ENCODE peak calls at places on chromosomes 5 and 9, in seven cellular contexts. One of them, this sample, is unnamed.

GRCh38 chr5:150119421-150120061 is 33.2 kb upstream of the CSF1R start:
- DNase-seq in kidney: peak; percentile 43
- DNase-seq in esophagus squamous epithelium: no peak
- DNase-seq in OCI-LY7: no peak
- DNase-seq in RWPE2: peak; percentile 51
- DNase-seq in dorsolateral prefrontal cortex: no peak
- DNase-seq in GM23248: no peak
- DNase-seq in this sample: no peak

GRCh38 chr5:39001683-39002082 is 72.5 kb downstream of the RICTOR start:
- DNase-seq in RWPE2: no peak
- DNase-seq in esophagus squamous epithelium: no peak
- DNase-seq in GM23248: no peak
- DNase-seq in OCI-LY7: no peak
- DNase-seq in kidney: no peak
- DNase-seq in dorsolateral prefrontal cortex: no peak
- DNase-seq in this sample: no peak

GRCh38 chr5:3598725-3599282 is 3.2 kb downstream of the IRX1 start:
- DNase-seq in kidney: no peak
- DNase-seq in dorsolateral prefrontal cortex: no peak
- DNase-seq in RWPE2: no peak
- DNase-seq in OCI-LY7: no peak
- DNase-seq in esophagus squamous epithelium: no peak
- DNase-seq in GM23248: peak; percentile 67
- DNase-seq in this sample: no peak

GRCh38 chr5:28548856-28549255 is 1510.5 kb upstream of the CDH9 start:
- DNase-seq in dorsolateral prefrontal cortex: no peak
- DNase-seq in RWPE2: no peak
- DNase-seq in OCI-LY7: no peak
- DNase-seq in esophagus squamous epithelium: no peak
- DNase-seq in GM23248: no peak
- DNase-seq in kidney: no peak
- DNase-seq in this sample: no peak

GRCh38 chr5:157451806-157452205 is 8.2 kb upstream of the NIPAL4 start:
- DNase-seq in GM23248: no peak
- DNase-seq in dorsolateral prefrontal cortex: no peak
- DNase-seq in esophagus squamous epithelium: no peak
- DNase-seq in kidney: no peak
- DNase-seq in OCI-LY7: no peak
- DNase-seq in RWPE2: no peak
- DNase-seq in this sample: no peak

GRCh38 chr9:110669439-110669838 is 848 bp downstream of the MUSK start:
- DNase-seq in kidney: no peak
- DNase-seq in OCI-LY7: no peak
- DNase-seq in RWPE2: no peak
- DNase-seq in dorsolateral prefrontal cortex: no peak
- DNase-seq in esophagus squamous epithelium: no peak
- DNase-seq in GM23248: no peak
- DNase-seq in this sample: no peak

GRCh38 chr5:8508196-8508595 is 639.2 kb downstream of the MTRR start:
- DNase-seq in esophagus squamous epithelium: no peak
- DNase-seq in dorsolateral prefrontal cortex: no peak
- DNase-seq in OCI-LY7: no peak
- DNase-seq in RWPE2: no peak
- DNase-seq in kidney: no peak
- DNase-seq in GM23248: peak; percentile 31
- DNase-seq in this sample: no peak

GRCh38 chr9:114330636-114331035 is 967 bp downstream of the ORM2 start:
- DNase-seq in dorsolateral prefrontal cortex: no peak
- DNase-seq in GM23248: no peak
- DNase-seq in OCI-LY7: no peak
- DNase-seq in kidney: peak; percentile 12
- DNase-seq in RWPE2: no peak
- DNase-seq in esophagus squamous epithelium: no peak
- DNase-seq in this sample: no peak

GRCh38 chr5:56683281-56683680 is 132.1 kb upstream of the MAP3K1 start:
- DNase-seq in esophagus squamous epithelium: no peak
- DNase-seq in dorsolateral prefrontal cortex: no peak
- DNase-seq in GM23248: no peak
- DNase-seq in OCI-LY7: no peak
- DNase-seq in kidney: no peak
- DNase-seq in RWPE2: no peak
- DNase-seq in this sample: no peak
- H3K27ac ChIP-seq in esophagus squamous epithelium: peak overlapping the region; percentile 41
- H3K27ac ChIP-seq in dorsolateral prefrontal cortex: no peak overlapping the region
- H3K27ac ChIP-seq in GM23248: no peak overlapping the region
- H3K27ac ChIP-seq in OCI-LY7: no peak overlapping the region
- H3K27ac ChIP-seq in kidney: no peak overlapping the region
- H3K27ac ChIP-seq in RWPE2: no peak overlapping the region
- H3K27ac ChIP-seq in this sample: no peak overlapping the region

GRCh38 chr9:36503172-36504153 is 69.2 kb upstream of the MELK start:
- DNase-seq in GM23248: no peak
- DNase-seq in kidney: no peak
- DNase-seq in esophagus squamous epithelium: no peak
- DNase-seq in RWPE2: no peak
- DNase-seq in dorsolateral prefrontal cortex: no peak
- DNase-seq in OCI-LY7: no peak
- DNase-seq in this sample: no peak
- H3K27ac ChIP-seq in GM23248: no peak overlapping the region
- H3K27ac ChIP-seq in kidney: no peak overlapping the region
- H3K27ac ChIP-seq in esophagus squamous epithelium: no peak overlapping the region
- H3K27ac ChIP-seq in RWPE2: no peak overlapping the region
- H3K27ac ChIP-seq in dorsolateral prefrontal cortex: no peak overlapping the region
- H3K27ac ChIP-seq in OCI-LY7: no peak overlapping the region
- H3K27ac ChIP-seq in this sample: no peak overlapping the region

GRCh38 chr5:172410160-172410559 is 44.2 kb downstream of the SH3PXD2B start:
- DNase-seq in RWPE2: no peak
- DNase-seq in GM23248: peak; percentile 73
- DNase-seq in dorsolateral prefrontal cortex: no peak
- DNase-seq in OCI-LY7: no peak
- DNase-seq in kidney: no peak
- DNase-seq in esophagus squamous epithelium: no peak
- DNase-seq in this sample: no peak
- H3K27ac ChIP-seq in RWPE2: no peak overlapping the region
- H3K27ac ChIP-seq in GM23248: peak overlapping the region; percentile 94
- H3K27ac ChIP-seq in dorsolateral prefrontal cortex: no peak overlapping the region
- H3K27ac ChIP-seq in OCI-LY7: no peak overlapping the region
- H3K27ac ChIP-seq in kidney: no peak overlapping the region
- H3K27ac ChIP-seq in esophagus squamous epithelium: peak overlapping the region; percentile 80
- H3K27ac ChIP-seq in this sample: no peak overlapping the region

GRCh38 chr5:6822556-6823343 is 109.5 kb downstream of the TENT4A start:
- DNase-seq in esophagus squamous epithelium: no peak
- DNase-seq in OCI-LY7: no peak
- DNase-seq in dorsolateral prefrontal cortex: no peak
- DNase-seq in GM23248: no peak
- DNase-seq in RWPE2: no peak
- DNase-seq in kidney: no peak
- DNase-seq in this sample: no peak
- H3K27ac ChIP-seq in esophagus squamous epithelium: no peak overlapping the region
- H3K27ac ChIP-seq in OCI-LY7: no peak overlapping the region
- H3K27ac ChIP-seq in dorsolateral prefrontal cortex: peak overlapping the region; percentile 55
- H3K27ac ChIP-seq in GM23248: no peak overlapping the region
- H3K27ac ChIP-seq in RWPE2: no peak overlapping the region
- H3K27ac ChIP-seq in kidney: no peak overlapping the region
- H3K27ac ChIP-seq in this sample: no peak overlapping the region

DNA sequence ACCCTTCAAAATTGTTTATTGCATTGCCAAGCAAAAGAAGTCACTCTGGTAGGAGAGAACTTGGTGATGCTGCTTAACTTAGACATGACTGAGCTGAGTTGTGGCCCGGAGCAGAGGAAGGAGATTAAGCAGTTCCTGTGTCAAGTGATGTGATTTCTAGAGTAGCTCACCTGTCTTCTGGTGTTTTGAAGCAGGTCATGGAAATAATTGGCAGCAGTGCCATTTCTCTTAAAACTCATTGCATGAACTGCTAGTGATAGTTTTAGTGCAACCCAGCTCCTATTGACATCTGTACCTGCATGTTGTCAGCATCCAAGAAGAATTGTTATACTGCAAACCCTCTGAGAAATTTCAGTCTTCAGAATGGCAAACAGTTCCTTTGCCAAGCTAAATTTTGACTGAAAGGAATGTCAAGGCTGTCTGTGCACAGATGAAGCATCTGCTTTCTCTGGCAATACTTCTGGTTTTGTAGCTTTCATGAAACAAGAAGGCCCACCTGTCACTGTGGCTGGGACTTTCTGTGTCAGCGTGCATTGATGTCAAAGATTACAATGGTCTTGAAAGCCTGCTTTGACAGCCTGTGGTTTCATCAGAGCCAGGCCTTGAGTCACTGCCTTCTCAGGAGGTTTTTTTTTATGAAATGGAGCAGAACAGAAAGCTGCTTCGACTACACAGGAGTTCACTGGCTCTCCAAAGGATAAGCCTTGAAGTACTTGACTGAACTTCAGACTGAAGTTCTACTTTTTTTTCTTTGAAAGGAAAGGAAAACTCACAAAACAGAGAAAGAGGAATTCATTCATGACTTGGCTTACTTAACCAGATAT is 90.6 kb downstream of the RALGPS1 start:
- DNase-seq in GM23248: peak; percentile 57
- DNase-seq in RWPE2: no peak
- DNase-seq in esophagus squamous epithelium: no peak
- DNase-seq in kidney: no peak
- DNase-seq in OCI-LY7: no peak
- DNase-seq in dorsolateral prefrontal cortex: no peak
- DNase-seq in this sample: no peak
- H3K27ac ChIP-seq in GM23248: no peak overlapping the region
- H3K27ac ChIP-seq in RWPE2: no peak overlapping the region
- H3K27ac ChIP-seq in esophagus squamous epithelium: peak overlapping the region; percentile 62
- H3K27ac ChIP-seq in kidney: no peak overlapping the region
- H3K27ac ChIP-seq in OCI-LY7: no peak overlapping the region
- H3K27ac ChIP-seq in dorsolateral prefrontal cortex: no peak overlapping the region
- H3K27ac ChIP-seq in this sample: no peak overlapping the region

DNA sequence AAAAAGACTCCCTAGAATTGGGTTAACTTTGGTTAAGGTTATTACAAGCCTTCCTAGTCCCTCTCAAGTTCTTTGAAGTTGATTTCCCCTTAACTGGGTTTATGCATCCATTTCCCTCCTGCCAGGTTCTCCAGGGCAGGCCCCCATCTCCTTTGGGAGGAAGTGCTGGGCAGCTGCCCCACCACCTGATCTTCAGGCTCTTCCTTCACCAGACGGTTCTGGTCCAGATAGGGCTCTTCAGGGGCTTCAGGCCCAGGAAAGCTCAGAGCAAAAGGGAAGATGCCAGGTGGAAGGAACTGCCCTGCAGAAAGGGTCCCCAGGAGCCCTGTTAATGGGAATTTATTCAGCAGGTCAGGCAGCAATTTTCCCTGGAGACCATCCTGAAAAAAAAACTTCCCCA is 2.1 kb downstream of the SMIM32 start:
- DNase-seq in GM23248: no peak
- DNase-seq in dorsolateral prefrontal cortex: no peak
- DNase-seq in OCI-LY7: no peak
- DNase-seq in kidney: peak; percentile 13
- DNase-seq in esophagus squamous epithelium: no peak
- DNase-seq in RWPE2: no peak
- DNase-seq in this sample: no peak
- H3K27ac ChIP-seq in GM23248: no peak overlapping the region
- H3K27ac ChIP-seq in dorsolateral prefrontal cortex: no peak overlapping the region
- H3K27ac ChIP-seq in OCI-LY7: no peak overlapping the region
- H3K27ac ChIP-seq in kidney: peak overlapping the region; percentile 85
- H3K27ac ChIP-seq in esophagus squamous epithelium: no peak overlapping the region
- H3K27ac ChIP-seq in RWPE2: no peak overlapping the region
- H3K27ac ChIP-seq in this sample: no peak overlapping the region

GRCh38 chr5:423233-423565 is 19.8 kb upstream of the EXOC3 start:
- DNase-seq in RWPE2: no peak
- DNase-seq in kidney: peak; percentile 25
- DNase-seq in dorsolateral prefrontal cortex: peak; percentile 39
- DNase-seq in GM23248: no peak
- DNase-seq in esophagus squamous epithelium: no peak
- DNase-seq in OCI-LY7: no peak
- DNase-seq in this sample: no peak

GRCh38 chr5:420632-421286 is 22.2 kb upstream of the EXOC3 start:
- DNase-seq in kidney: peak; percentile 29
- DNase-seq in RWPE2: peak; percentile 68
- DNase-seq in GM23248: no peak
- DNase-seq in esophagus squamous epithelium: no peak
- DNase-seq in dorsolateral prefrontal cortex: no peak
- DNase-seq in OCI-LY7: no peak
- DNase-seq in this sample: peak; percentile 61

GRCh38 chr5:422323-423232 is 20.4 kb upstream of the EXOC3 start:
- DNase-seq in kidney: peak; percentile 36
- DNase-seq in GM23248: no peak
- DNase-seq in OCI-LY7: no peak
- DNase-seq in esophagus squamous epithelium: no peak
- DNase-seq in dorsolateral prefrontal cortex: peak; percentile 39
- DNase-seq in RWPE2: no peak
- DNase-seq in this sample: no peak

GRCh38 chr5:421287-421880 is 21.6 kb upstream of the EXOC3 start:
- DNase-seq in dorsolateral prefrontal cortex: peak; percentile 36
- DNase-seq in RWPE2: peak; percentile 64
- DNase-seq in OCI-LY7: no peak
- DNase-seq in GM23248: no peak
- DNase-seq in kidney: peak; percentile 40
- DNase-seq in esophagus squamous epithelium: no peak
- DNase-seq in this sample: peak; percentile 56

DNA sequence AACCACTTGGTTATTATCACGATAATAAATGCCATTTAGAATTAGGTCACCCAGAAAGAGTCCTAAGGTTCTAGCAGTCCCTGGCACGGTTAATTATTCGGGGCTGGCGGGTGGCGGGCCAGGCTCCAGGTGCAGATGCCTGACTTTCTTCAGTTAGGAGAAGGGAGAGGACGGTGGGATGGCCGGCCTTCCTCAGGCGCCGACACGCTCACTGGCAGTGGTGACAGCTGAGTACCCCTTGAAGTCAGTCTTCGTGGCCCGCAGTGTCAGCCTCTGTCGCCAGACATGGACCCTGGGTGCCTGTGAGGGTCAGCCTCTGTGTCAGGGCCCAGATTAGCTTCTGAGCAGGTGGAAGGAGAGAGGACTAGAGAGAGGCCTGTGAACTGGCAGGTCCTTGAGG is 21.1 kb upstream of the EXOC3 start:
- DNase-seq in dorsolateral prefrontal cortex: peak; percentile 37
- DNase-seq in GM23248: no peak
- DNase-seq in esophagus squamous epithelium: no peak
- DNase-seq in kidney: peak; percentile 68
- DNase-seq in OCI-LY7: no peak
- DNase-seq in RWPE2: peak; percentile 68
- DNase-seq in this sample: no peak
- H3K27ac ChIP-seq in dorsolateral prefrontal cortex: no peak overlapping the region
- H3K27ac ChIP-seq in GM23248: no peak overlapping the region
- H3K27ac ChIP-seq in esophagus squamous epithelium: no peak overlapping the region
- H3K27ac ChIP-seq in kidney: no peak overlapping the region
- H3K27ac ChIP-seq in OCI-LY7: no peak overlapping the region
- H3K27ac ChIP-seq in RWPE2: no peak overlapping the region
- H3K27ac ChIP-seq in this sample: no peak overlapping the region